ENCODE peak calls at places on chromosomes 12 and 14, in nine cellular contexts. L is GM06990; C is endothelial cell; T is PC-3; X is dorsolateral prefrontal cortex; A is HCT116; K is CD4-positive, alpha-beta T cell; B is type B pancreatic cell; O is WTC11. S is an unnamed sample.

GRCh38 chr14:67994561-67994960 is 175.0 kb downstream of the RAD51B start:
- DNase-seq in C (no peak), O (no peak), X (no peak), A (no peak), B (no peak), L (no peak), T (no peak), K (no peak), S (no peak)

GRCh38 chr14:75016815-75017214 is 14.1 kb downstream of the EIF2B2 start:
- DNase-seq in A (no peak), L (no peak), C (no peak), O (no peak), K (no peak), B (no peak), X (no peak), T (no peak), S (no peak)

GRCh38 chr12:120215766-120216735 is 15.1 kb upstream of the RPLP0 start:
- DNase-seq in X (no peak), B (no peak), A (no peak), K (no peak), L (no peak), O (no peak), T (no peak), C (no peak), S (no peak)

GRCh38 chr12:100593490-100593889 is 20.0 kb downstream of the GAS2L3 start:
- DNase-seq in T (no peak), C (no peak), O (no peak), A (no peak), L (no peak), X (no peak), B (no peak), K (no peak), S (no peak)

GRCh38 chr12:49227701-49228100 is 37.2 kb upstream of the TUBA1C start:
- DNase-seq in L (no peak), X (no peak), K (no peak), C (no peak), A (no peak), T (no peak), O (no peak), B (no peak), S (no peak)

GRCh38 chr12:124443929-124444712 is 123.3 kb downstream of the NCOR2 start:
- DNase-seq in O (no peak), C (no peak), B (no peak), A (no peak), T (no peak), L (no peak), X (no peak), K (no peak), S (no peak)

GRCh38 chr12:130633771-130634170 is 82.3 kb downstream of the RIMBP2 start:
- DNase-seq in B (no peak), O (peak; percentile 60), K (no peak), C (no peak), X (peak; percentile 86), A (no peak), T (peak; percentile 33), L (no peak), S (no peak)

GRCh38 chr12:81809829-81810595 is 50.9 kb upstream of the PPFIA2 start:
- DNase-seq in X (no peak), L (no peak), K (no peak), C (no peak), O (no peak), A (no peak), T (no peak), B (no peak), S (no peak)

GRCh38 chr12:39144613-39145061 is 239.2 kb upstream of the CPNE8 start:
- DNase-seq in T (no peak), L (no peak), C (no peak), X (no peak), O (peak; percentile 46), A (no peak), B (no peak), K (no peak), S (no peak)

DNA sequence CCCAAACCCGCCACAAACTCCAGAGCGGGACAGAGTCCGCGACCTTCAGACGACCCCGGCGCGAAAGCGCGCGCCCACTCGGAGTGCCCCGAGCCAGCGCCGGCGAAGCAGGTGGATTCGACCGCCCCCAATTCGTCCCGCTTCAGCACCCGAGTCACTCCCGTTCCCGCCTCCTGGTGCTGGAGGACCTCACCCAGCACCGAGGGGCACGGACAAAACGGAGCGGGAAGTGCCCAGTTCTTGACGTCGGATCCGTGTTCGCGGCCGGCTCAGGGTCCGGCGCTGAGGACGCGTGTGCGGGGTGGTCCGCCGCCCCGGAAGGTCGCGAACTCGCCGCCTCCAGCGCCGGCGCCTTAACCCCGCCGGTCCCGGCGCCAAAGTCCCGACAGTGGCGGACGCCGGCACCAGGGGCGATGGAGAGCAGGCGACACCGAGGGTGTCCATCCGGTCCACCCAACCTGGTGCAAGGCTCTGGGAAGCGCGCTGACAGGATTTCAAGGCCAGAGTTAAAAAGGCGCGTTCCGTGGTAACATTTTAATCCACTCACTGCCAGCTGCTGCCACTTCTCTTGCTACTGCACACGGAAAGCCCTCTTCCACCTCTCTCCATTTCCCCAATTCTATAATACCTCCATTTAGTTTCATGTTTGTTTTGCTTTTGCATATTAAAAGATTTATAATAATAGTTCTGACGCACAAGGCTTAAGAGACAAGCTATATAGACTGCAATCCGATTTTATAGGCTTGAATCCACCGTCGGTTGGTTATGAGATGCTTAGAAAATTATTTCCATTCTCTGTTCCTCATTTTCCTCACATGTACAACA is 240.0 kb upstream of the CPNE8 start:
- DNase-seq in C (peak; percentile 73), B (no peak), K (no peak), L (no peak), O (peak; percentile 92), X (no peak), T (peak; percentile 70), A (no peak), S (no peak)
- TF ChIP-seq CTCF in C (peak; percentile 78), B (peak; percentile 75), K (no peak), L (peak; percentile 24), O (peak; percentile 86), X (peak; percentile 28), T (peak; percentile 80), A (peak; percentile 24), S (peak; percentile 34)

GRCh38 chr12:77064891-77065360 is 443 bp downstream of the E2F7 start:
- DNase-seq in K (peak; percentile 3), C (no peak), X (no peak), B (no peak), O (no peak), L (no peak), T (no peak), A (no peak), S (peak; percentile 18)

GRCh38 chr12:77060883-77061240 is 4.5 kb downstream of the E2F7 start:
- DNase-seq in L (no peak), K (no peak), T (no peak), O (no peak), A (no peak), X (no peak), C (no peak), B (no peak), S (no peak)

GRCh38 chr12:77062846-77063461 is 2.4 kb downstream of the E2F7 start:
- DNase-seq in C (no peak), B (no peak), K (no peak), L (peak; percentile 42), A (no peak), T (peak; percentile 93), X (no peak), O (no peak), S (no peak)

GRCh38 chr12:77062396-77062795 is 3.0 kb downstream of the E2F7 start:
- DNase-seq in C (no peak), O (no peak), L (no peak), T (no peak), K (no peak), A (no peak), B (no peak), X (no peak), S (no peak)

DNA sequence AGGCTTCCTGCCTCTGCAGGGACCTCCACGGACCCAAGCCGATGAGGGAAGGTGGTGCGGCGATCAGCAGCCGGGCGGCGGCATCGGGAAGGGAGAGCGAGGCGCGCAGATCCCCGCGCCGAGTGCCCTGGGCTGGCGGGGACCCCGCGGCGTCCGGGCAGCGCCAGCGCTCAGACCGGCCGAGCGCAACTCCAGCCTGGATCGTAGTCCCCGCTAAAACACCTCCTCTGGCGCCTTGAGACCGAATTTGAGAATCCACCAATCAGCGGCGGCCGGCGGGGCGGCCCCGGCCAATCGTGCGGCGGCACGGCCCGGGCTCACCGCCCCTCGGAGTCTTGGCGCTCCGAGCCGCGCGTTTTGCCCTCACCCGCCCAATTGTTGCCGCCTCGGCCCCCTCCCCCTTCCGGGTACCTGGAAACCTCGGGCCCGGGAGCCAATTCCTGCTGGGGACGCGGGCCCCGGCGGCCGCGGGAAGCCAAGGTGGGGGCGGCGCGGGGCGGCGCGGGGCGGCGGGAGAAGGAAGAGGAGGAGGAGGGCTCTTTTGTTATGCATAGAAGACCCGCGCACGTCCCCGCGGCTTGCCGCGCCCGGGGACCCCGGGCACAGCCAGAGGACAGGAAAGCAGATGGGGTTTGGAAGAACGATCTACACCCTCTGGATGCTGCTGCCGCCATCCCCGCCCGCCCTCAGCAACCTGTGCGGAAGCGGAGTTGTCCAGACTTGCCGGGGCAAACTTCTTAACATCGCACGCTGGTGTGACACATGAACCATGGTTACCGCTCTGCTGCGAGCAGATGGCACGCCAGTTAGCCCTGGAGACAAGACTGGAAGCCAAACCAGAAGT is at the start of gene E2F7:
- DNase-seq in L (peak; percentile 95), C (peak; percentile 91), O (peak; percentile 97), A (peak; percentile 87), T (peak; percentile 97), X (peak; percentile 78), K (peak; percentile 67), B (peak; percentile 95), S (peak; percentile 91)
- TF ChIP-seq CTCF in L (no peak), C (no peak), O (no peak), A (no peak), T (no peak), X (no peak), K (no peak), B (no peak), S (no peak)

DNA sequence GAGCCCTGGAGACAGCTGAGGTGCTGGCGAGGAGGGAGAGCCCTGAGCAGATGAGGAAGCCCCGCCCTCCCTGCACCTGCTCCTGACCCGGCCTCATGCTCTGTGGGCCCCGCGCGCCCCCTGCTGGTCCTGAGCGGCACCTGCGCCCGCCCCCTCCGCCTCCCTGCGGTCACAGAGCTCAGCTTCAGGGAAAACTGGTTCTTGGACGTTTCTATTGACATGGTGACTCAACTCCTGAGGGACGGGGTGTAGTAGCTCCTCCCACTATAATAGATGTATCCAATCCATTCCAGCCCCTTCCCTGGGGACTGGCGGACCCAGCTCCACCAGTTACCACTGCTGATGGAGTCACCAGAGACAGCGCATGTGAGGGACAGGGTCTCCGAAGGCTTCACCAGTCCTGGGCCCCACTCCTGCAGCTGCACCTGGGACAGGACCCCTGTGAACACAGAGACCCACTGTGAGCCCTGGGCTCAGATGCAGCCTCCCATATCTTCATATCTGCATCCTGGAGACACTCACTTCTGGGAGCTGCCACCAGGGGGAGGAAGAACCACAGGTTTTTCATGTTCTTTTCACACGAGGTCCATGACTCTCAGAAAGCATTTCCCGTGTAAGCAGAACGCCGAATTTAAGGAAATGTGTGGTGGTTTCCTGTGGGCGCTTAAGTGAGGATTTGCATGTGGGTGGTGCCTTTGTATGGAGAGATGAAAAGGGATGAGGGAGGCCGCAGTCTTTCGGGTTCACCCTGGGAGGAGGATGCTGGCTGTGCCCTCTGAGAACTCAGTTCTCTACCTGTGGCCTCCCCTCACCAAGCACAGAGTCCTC is 1346.5 kb downstream of the TMEM121 start:
- DNase-seq in O (no peak), C (no peak), B (no peak), K (peak; percentile 79), A (no peak), X (no peak), L (peak; percentile 75), T (peak; percentile 83), S (no peak)
- TF ChIP-seq CTCF in O (peak; percentile 19), C (no peak), B (no peak), K (peak; percentile 81), A (peak; percentile 40), X (peak; percentile 7), L (peak; percentile 76), T (peak; percentile 60), S (peak; percentile 34)

DNA sequence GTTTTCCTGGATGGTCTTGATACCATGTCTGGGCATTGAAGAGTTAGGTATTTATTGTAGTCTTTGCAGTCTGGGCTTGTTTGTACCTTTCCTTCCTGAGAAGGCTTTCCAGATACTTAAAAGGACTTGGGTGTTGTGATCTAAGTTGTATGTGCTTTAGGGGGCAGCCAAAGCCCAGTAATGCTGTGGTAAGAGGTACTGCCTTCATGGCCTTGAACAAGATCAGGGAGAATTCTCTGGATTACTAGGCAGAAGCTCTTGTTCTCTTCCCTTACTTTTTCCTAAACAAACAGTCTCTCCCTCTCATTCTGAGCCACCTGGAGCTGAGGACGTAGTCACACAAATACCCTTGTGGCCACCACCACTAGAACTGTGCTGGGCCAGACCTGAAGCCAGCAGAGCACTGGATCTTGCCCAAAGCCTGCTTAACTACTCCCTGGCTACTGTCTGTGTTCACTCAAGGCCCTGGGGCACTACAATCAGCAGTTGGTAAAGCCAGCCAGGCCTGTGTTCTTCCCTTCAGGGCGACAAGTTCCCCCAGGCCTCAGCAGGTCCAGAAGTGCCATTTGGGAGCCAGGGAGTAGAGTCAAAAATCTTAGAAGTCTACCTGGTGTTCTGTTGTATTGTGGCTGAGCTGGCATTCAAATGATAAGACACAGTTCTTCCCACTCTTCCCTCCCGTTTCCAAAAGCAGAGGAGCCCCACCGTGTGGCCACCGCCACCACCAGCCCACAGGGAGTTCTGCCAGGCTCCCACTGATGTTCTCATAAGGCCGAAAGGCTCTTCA is 11.4 kb downstream of the PRORP start:
- DNase-seq in X (no peak), A (no peak), K (no peak), L (no peak), C (no peak), T (no peak), B (no peak), O (no peak), S (no peak)
- TF ChIP-seq CTCF in X (no peak), A (no peak), K (no peak), L (no peak), C (no peak), T (peak; percentile 18), B (no peak), O (no peak), S (no peak)